ENCODE peak calls at places on chromosome 17, in five cellular contexts. N is stomach, F is IMR-90, S is right lobe of liver, P is breast epithelium. V is an unnamed sample.

GRCh38 chr17:35728551-35728950 is 2.9 kb upstream of the RASL10B start:
- DNase-seq in N (no peak), F (no peak), S (no peak), P (no peak), V (no peak)

GRCh38 chr17:59890720-59891119 is 2.0 kb downstream of the TUBD1 start:
- DNase-seq in N (no peak), F (peak; percentile 78), S (no peak), P (no peak), V (no peak)

GRCh38 chr17:73156887-73157870 is 7.6 kb upstream of the SSTR2 start:
- DNase-seq in N (no peak), F (no peak), S (no peak), P (no peak), V (no peak)

GRCh38 chr17:44408786-44409185 is 19.3 kb upstream of the ITGA2B start:
- DNase-seq in N (no peak), F (no peak), S (no peak), P (no peak), V (no peak)

GRCh38 chr17:5581655-5582054 is 2.7 kb downstream of the NLRP1 start:
- DNase-seq in N (no peak), F (no peak), S (no peak), P (no peak), V (no peak)

GRCh38 chr17:80840011-80840410 is 151.6 kb upstream of the CHMP6 start:
- DNase-seq in N (no peak), F (no peak), S (peak; percentile 26), P (no peak), V (no peak)

GRCh38 chr17:82231562-82232321 is 2.9 kb downstream of the SLC16A3 start:
- DNase-seq in N (peak; percentile 75), F (peak; percentile 40), S (peak; percentile 83), P (peak; percentile 68), V (peak; percentile 92)

GRCh38 chr17:20313891-20314290 is 153.4 kb downstream of the LGALS9B start:
- DNase-seq in N (no peak), F (no peak), S (no peak), P (no peak), V (peak; percentile 88)

GRCh38 chr17:38982858-38983746 is 15.9 kb upstream of the FBXO47 start:
- DNase-seq in N (peak; percentile 49), F (peak; percentile 75), S (no peak), P (no peak), V (no peak)

GRCh38 chr17:79022507-79022991 is 1.4 kb upstream of the C1QTNF1 start:
- DNase-seq in N (peak; percentile 63), F (no peak), S (no peak), P (no peak), V (no peak)

GRCh38 chr17:10727192-10727591 is 2.6 kb downstream of the TMEM220 start:
- DNase-seq in N (no peak), F (no peak), S (no peak), P (no peak), V (no peak)

GRCh38 chr17:15510361-15510760 is 42.9 kb upstream of the CDRT4 start:
- DNase-seq in N (no peak), F (peak; percentile 83), S (no peak), P (no peak), V (no peak)

GRCh38 chr17:78541488-78542237 is 35.5 kb downstream of the DNAH17 start:
- DNase-seq in N (no peak), F (no peak), S (no peak), P (no peak), V (no peak)

GRCh38 chr17:78127240-78127887 is 1.2 kb downstream of the TMC6 start:
- DNase-seq in N (peak; percentile 57), F (no peak), S (peak; percentile 83), P (peak; percentile 68), V (no peak)

GRCh38 chr17:34163681-34164080 is 91.4 kb upstream of the CCL2 start:
- DNase-seq in N (no peak), F (peak; percentile 16), S (no peak), P (no peak), V (no peak)

GRCh38 chr17:2854662-2855061 is 58.4 kb downstream of the RAP1GAP2 start:
- DNase-seq in N (peak; percentile 69), F (no peak), S (no peak), P (no peak), V (no peak)

GRCh38 chr17:2814499-2815341 is 18.5 kb downstream of the RAP1GAP2 start:
- DNase-seq in N (no peak), F (no peak), S (no peak), P (no peak), V (no peak)

GRCh38 chr17:60333628-60334031 is 58.3 kb downstream of the USP32 start:
- DNase-seq in N (no peak), F (peak; percentile 36), S (no peak), P (no peak), V (no peak)

GRCh38 chr17:46974086-46974485 is 5.0 kb downstream of the RPRML start:
- DNase-seq in N (no peak), F (no peak), S (no peak), P (no peak), V (no peak)

GRCh38 chr17:80220709-80221215 is 535 bp downstream of the SLC26A11 start:
- DNase-seq in N (no peak), F (no peak), S (no peak), P (no peak), V (no peak)

GRCh38 chr17:44363613-44364159 is at the start of gene FAM171A2:
- DNase-seq in N (peak; percentile 62), F (peak; percentile 41), S (peak; percentile 63), P (no peak), V (no peak)

GRCh38 chr17:69854381-69854780 is 220.6 kb upstream of the KCNJ16 start:
- DNase-seq in N (no peak), F (peak; percentile 13), S (no peak), P (no peak), V (no peak)

GRCh38 chr17:9259419-9259818 is 238.1 kb downstream of the NTN1 start:
- DNase-seq in N (no peak), F (no peak), S (no peak), P (peak; percentile 56), V (no peak)

GRCh38 chr17:74493381-74493833 is 27.0 kb downstream of the CD300A start:
- DNase-seq in N (peak; percentile 78), F (peak; percentile 45), S (peak; percentile 74), P (peak; percentile 58), V (no peak)

GRCh38 chr17:2453325-2453724 is 52.5 kb upstream of the MNT start:
- DNase-seq in N (no peak), F (no peak), S (no peak), P (no peak), V (no peak)

GRCh38 chr17:7173687-7174602 is 5.2 kb downstream of the ASGR1 start:
- DNase-seq in N (peak; percentile 68), F (no peak), S (peak; percentile 82), P (no peak), V (no peak)

GRCh38 chr17:68288375-68288774 is 2.6 kb downstream of the SLC16A6 start:
- DNase-seq in N (no peak), F (no peak), S (no peak), P (no peak), V (no peak)

DNA sequence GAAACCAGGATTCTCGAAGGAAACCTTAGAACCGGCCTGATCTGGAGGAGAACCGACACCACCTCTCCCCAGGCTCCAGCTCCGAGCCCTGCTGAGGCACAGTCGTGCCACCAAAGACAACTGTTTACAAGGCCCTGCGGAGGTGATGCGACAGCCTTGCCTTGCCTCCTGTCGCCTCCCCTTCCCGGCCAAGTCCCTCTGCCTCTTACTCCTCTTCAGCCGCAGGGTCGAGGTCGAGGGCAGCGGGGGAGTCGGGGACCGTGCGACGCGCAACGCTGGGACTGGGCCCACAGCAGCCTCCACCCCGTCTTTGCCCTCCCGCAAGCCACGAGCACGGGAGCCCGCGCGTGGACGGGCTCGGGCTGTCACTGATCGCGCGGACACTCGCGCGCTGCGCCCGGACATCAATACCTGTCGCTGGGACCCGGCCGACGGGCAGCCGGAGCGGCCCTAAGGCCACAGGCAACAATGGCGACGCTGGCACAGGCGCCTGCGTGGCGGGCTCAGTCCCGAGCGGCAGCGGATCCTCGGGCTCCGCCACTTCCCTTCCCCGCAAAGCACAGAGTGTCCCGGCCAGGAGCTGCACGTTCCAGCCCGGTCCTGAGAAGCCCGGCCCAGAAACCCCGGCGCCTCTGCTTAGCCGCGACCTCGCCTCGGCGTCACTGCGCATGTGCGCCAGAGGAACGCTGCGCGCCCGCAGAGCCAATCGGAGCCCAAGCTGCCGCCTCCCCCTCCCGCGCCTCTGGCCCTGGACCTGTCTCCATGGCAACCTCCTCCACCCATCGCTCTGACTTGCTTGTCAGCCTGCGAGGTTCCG is at the start of gene ZNF287:
- DNase-seq in N (peak; percentile 96), F (peak; percentile 86), S (peak; percentile 92), P (peak; percentile 84), V (peak; percentile 98)
- TF ChIP-seq POLR2A in N (no peak), F (no peak), S (peak; percentile 15), P (peak; percentile 6), V (peak; percentile 21)

DNA sequence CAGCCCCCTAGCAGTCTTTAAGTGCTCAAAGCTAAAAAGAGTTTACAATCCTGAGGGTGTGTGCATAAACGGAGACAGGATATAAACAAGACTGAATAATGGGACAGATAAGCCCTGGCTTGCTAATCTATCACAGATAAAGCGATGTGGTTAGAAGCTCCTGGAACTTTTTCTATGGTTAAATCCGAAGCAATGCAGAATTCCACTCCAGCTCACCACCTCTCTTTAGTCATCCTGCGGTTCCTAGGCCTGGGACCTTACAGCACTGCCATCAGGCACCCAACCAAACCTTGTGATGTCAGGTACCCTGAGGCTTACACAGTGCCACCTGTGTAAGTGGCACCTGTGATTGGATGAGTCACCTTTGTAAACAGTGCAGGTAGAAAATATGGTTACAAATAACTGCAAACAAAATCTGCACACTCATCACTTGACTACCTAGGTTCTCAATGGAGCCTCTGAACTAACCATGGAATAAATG is 31.5 kb upstream of the B4GALNT2 start:
- DNase-seq in N (peak; percentile 40), F (peak; percentile 86), S (no peak), P (peak; percentile 79), V (no peak)
- H3K27ac ChIP-seq in N (no peak overlapping the region), F (peak overlapping the region; percentile 27), S (no peak overlapping the region), P (peak overlapping the region; percentile 55), V (no peak overlapping the region)

DNA sequence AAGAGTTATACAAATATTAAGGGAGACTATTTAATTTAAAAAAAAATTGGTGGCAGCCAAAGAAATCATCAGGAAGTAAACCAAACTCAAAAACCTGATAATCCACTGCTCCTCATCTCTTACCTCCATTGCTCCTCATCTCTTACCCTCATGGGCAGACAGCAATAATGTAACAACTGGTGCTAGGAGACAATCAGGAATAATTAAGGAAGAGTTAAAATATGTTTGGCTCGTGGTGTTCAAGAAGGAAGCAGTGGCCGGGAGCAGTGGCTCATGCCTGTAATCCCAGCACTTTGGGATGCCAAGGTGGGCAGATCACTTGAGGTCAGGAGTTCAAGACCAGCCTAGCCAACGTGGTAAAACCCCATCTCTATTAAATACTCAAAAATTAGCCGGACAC is 18.1 kb downstream of the ERN1 start:
- DNase-seq in N (no peak), F (no peak), S (no peak), P (no peak), V (no peak)
- H3K4me1 ChIP-seq in N (peaks cover 80% of the 10 kb centered on the region), F (peaks cover 14% of the 10 kb centered on the region), S (peaks cover 45% of the 10 kb centered on the region), P (no peaks in the 10 kb centered on the region), V (peaks cover 13% of the 10 kb centered on the region)

GRCh38 chr17:3893720-3894116 is 865 bp upstream of the CAMKK1 start:
- DNase-seq in N (no peak), F (no peak), S (no peak), P (no peak), V (no peak)

GRCh38 chr17:3890893-3891219 is 2.0 kb downstream of the CAMKK1 start:
- DNase-seq in N (no peak), F (no peak), S (no peak), P (no peak), V (no peak)

GRCh38 chr17:3891626-3892094 is 1.2 kb downstream of the CAMKK1 start:
- DNase-seq in N (no peak), F (peak; percentile 15), S (no peak), P (no peak), V (no peak)

GRCh38 chr17:3893003-3893719 is at the start of gene CAMKK1:
- DNase-seq in N (peak; percentile 91), F (peak; percentile 72), S (peak; percentile 90), P (peak; percentile 67), V (peak; percentile 96)

GRCh38 chr17:3892095-3892998 is 506 bp downstream of the CAMKK1 start:
- DNase-seq in N (peak; percentile 65), F (peak; percentile 66), S (peak; percentile 84), P (peak; percentile 65), V (peak; percentile 94)
- TF ChIP-seq POLR2A in N (no peak), F (peak; percentile 18), S (no peak), P (no peak), V (no peak)

V was measured in esophagus muscularis mucosa.